ENCODE peak calls at places on chromosomes 1 and 21, in six cellular contexts. M is B cell, N is smooth muscle cell of the brain vasculature, G is esophagus squamous epithelium, Z is HFFc6, T is naive B cell. B is an unnamed sample.

GRCh38 chr1:29236743-29236992 is 346 bp downstream of the PTPRU start:
- DNase-seq in M (no peak), N (no peak), G (no peak), Z (no peak), T (no peak), B (no peak)

GRCh38 chr1:16055613-16056520 is 12.3 kb downstream of the CLCNKB start:
- DNase-seq in M (peak; percentile 89), N (peak; percentile 33), G (peak; percentile 28), Z (peak; percentile 62), T (peak; percentile 82), B (peak; percentile 63)

GRCh38 chr1:91606546-91607078 is 106.0 kb downstream of the CDC7 start:
- DNase-seq in M (no peak), N (no peak), G (no peak), Z (no peak), T (no peak), B (no peak)

GRCh38 chr21:36422279-36423098 is 37.3 kb downstream of the CHAF1B start:
- DNase-seq in M (peak; percentile 27), N (no peak), G (no peak), Z (peak; percentile 35), T (no peak), B (no peak)

GRCh38 chr1:148292915-148293314 is 140.8 kb upstream of the NBPF11 start:
- DNase-seq in M (no peak), N (no peak), G (no peak), Z (no peak), T (no peak), B (no peak)

GRCh38 chr1:67514786-67515185 is 84.6 kb upstream of the SERBP1 start:
- DNase-seq in M (no peak), N (no peak), G (no peak), Z (no peak), T (no peak), B (no peak)

GRCh38 chr1:116999596-116999995 is 2.0 kb upstream of the CD101 start:
- DNase-seq in M (no peak), N (no peak), G (no peak), Z (no peak), T (no peak), B (no peak)

GRCh38 chr1:207309775-207310273 is 11.7 kb upstream of the CD55 start:
- DNase-seq in M (peak; percentile 45), N (no peak), G (no peak), Z (peak; percentile 50), T (no peak), B (no peak)

GRCh38 chr1:198932351-198932991 is 293.6 kb downstream of the PTPRC start:
- DNase-seq in M (no peak), N (no peak), G (no peak), Z (no peak), T (no peak), B (no peak)

GRCh38 chr1:242554577-242554976 is 30.1 kb upstream of the PLD5 start:
- DNase-seq in M (no peak), N (no peak), G (no peak), Z (no peak), T (no peak), B (no peak)

GRCh38 chr1:244112646-244113045 is 61.6 kb downstream of the ZBTB18 start:
- DNase-seq in M (no peak), N (peak; percentile 12), G (no peak), Z (peak; percentile 85), T (no peak), B (no peak)

GRCh38 chr1:156599811-156600210 is 1.5 kb downstream of the GPATCH4 start:
- DNase-seq in M (peak; percentile 54), N (no peak), G (no peak), Z (no peak), T (peak; percentile 45), B (no peak)

GRCh38 chr21:43864313-43864805 is 664 bp upstream of the AGPAT3 start:
- DNase-seq in M (peak; percentile 58), N (no peak), G (no peak), Z (no peak), T (peak; percentile 35), B (no peak)

GRCh38 chr1:67609942-67610341 is 75.1 kb upstream of the GADD45A start:
- DNase-seq in M (no peak), N (no peak), G (no peak), Z (no peak), T (no peak), B (no peak)

GRCh38 chr1:178487070-178487615 is 9.6 kb downstream of the CLEC20A start:
- DNase-seq in M (no peak), N (no peak), G (no peak), Z (no peak), T (no peak), B (no peak)

GRCh38 chr1:67686272-67687197 is 1.5 kb downstream of the GADD45A start:
- DNase-seq in M (peak; percentile 59), N (no peak), G (no peak), Z (peak; percentile 99), T (peak; percentile 45), B (no peak)

GRCh38 chr1:94126651-94127050 is 5.7 kb upstream of the ABCA4 start:
- DNase-seq in M (no peak), N (no peak), G (no peak), Z (no peak), T (no peak), B (no peak)

GRCh38 chr1:220487297-220487820 is 40.6 kb upstream of the MARK1 start:
- DNase-seq in M (no peak), N (no peak), G (no peak), Z (peak; percentile 6), T (no peak), B (no peak)